ENCODE peak calls at places on chromosomes 4 and X, in five cellular contexts. K is psoas muscle, F is uterus, B is ascending aorta, N is fibroblast of mammary gland. R is an unnamed sample.

GRCh38 chr4:161704040-161704439 is 459.8 kb downstream of the FSTL5 start:
- DNase-seq in F (no peak), B (no peak), K (no peak), N (no peak), R (no peak)

GRCh38 chr4:25727711-25728493 is 72.3 kb downstream of the SLC34A2 start:
- DNase-seq in F (no peak), B (no peak), N (no peak), K (no peak), R (no peak)

GRCh38 chrX:19954707-19955106 is 36.2 kb downstream of the BCLAF3 start:
- DNase-seq in B (no peak), N (peak; percentile 29), K (no peak), F (no peak), R (no peak)

GRCh38 chrX:135295238-135295943 is 13.9 kb upstream of the ETDC start:
- DNase-seq in F (peak; percentile 25), K (peak; percentile 25), N (peak; percentile 37), B (no peak), R (peak; percentile 44)

GRCh38 chrX:42770566-42770965 is 7.4 kb downstream of the PPP1R2C start:
- DNase-seq in F (no peak), K (no peak), N (no peak), B (no peak), R (no peak)

GRCh38 chrX:150569155-150569477 is 695 bp downstream of the MTM1 start:
- DNase-seq in F (no peak), N (peak; percentile 44), B (no peak), K (no peak), R (peak; percentile 28)

GRCh38 chr4:176793060-176793605 is 411 bp upstream of the VEGFC start:
- DNase-seq in N (no peak), F (no peak), K (no peak), B (no peak), R (no peak)

GRCh38 chrX:42398967-42399631 is 378.9 kb downstream of the PPP1R2C start:
- DNase-seq in F (no peak), B (no peak), K (no peak), N (no peak), R (no peak)

GRCh38 chr4:211033-211511 is 86.8 kb downstream of the ZNF718 start:
- DNase-seq in K (no peak), B (no peak), N (no peak), F (no peak), R (no peak)

GRCh38 chr4:122341906-122342305 is 36.9 kb upstream of the ADAD1 start:
- DNase-seq in K (no peak), N (peak; percentile 72), F (no peak), B (no peak), R (peak; percentile 63)

GRCh38 chr4:135515295-135515694 is 1313.7 kb upstream of the PABPC4L start:
- DNase-seq in F (no peak), B (no peak), K (no peak), N (no peak), R (peak; percentile 66)

GRCh38 chrX:115560978-115561604 is at the start of gene PLS3:
- DNase-seq in F (peak; percentile 84), B (peak; percentile 60), K (peak; percentile 80), N (peak; percentile 81), R (peak; percentile 85)

GRCh38 chr4:16450724-16451123 is 224.5 kb upstream of the TAPT1 start:
- DNase-seq in N (peak; percentile 7), F (no peak), K (no peak), B (no peak), R (no peak)
- TF ChIP-seq CTCF in N (peak; percentile 27), F (no peak), K (peak; percentile 15), B (no peak), R (peak; percentile 31)

GRCh38 chrX:53682885-53683555 is 3.5 kb downstream of the HUWE1 start:
- DNase-seq in K (peak; percentile 19), F (no peak), N (peak; percentile 56), B (no peak), R (peak; percentile 58)

GRCh38 chrX:53681661-53682060 is 4.9 kb downstream of the HUWE1 start:
- DNase-seq in N (peak; percentile 55), K (no peak), F (no peak), B (no peak), R (peak; percentile 12)

GRCh38 chrX:53683556-53684414 is 2.7 kb downstream of the HUWE1 start:
- DNase-seq in B (peak; percentile 84), F (peak; percentile 92), N (peak; percentile 98), K (peak; percentile 90), R (peak; percentile 98)

GRCh38 chrX:53674581-53674980 is 11.9 kb downstream of the HUWE1 start:
- DNase-seq in K (no peak), N (no peak), B (no peak), F (no peak), R (no peak)

GRCh38 chrX:53678667-53679066 is 7.9 kb downstream of the HUWE1 start:
- DNase-seq in B (no peak), K (no peak), N (peak; percentile 30), F (no peak), R (no peak)
- TF ChIP-seq CTCF in B (no peak), K (peak; percentile 9), N (peak; percentile 38), F (no peak), R (peak; percentile 30)

DNA sequence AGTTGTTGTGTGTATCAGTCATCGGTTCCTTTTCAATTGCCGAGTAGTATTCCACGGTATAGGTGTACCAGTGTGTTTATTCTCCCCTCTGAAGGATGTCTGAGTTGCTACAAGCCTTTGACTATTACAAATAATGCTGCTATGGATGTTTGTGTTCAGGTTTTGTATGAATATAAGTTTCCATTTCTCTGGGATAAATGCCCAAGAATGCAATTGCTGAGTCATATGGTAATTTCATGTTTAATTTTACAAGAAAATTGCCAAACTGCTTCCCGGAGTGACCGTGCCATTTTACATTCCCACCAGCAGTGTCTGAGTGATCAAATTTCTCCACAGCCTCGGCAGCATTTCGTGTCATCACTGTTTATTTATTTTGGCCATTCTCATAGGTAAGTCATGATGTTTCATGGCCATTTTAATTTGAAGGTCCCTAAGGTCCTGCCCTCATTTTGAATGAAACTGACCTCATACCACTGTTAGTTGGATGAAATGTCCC is 73.9 kb downstream of the IRF2 start:
- DNase-seq in F (no peak), B (no peak), K (no peak), N (peak; percentile 96), R (peak; percentile 92)
- TF ChIP-seq CTCF in F (no peak), B (no peak), K (peak; percentile 26), N (peak; percentile 47), R (peak; percentile 23)

DNA sequence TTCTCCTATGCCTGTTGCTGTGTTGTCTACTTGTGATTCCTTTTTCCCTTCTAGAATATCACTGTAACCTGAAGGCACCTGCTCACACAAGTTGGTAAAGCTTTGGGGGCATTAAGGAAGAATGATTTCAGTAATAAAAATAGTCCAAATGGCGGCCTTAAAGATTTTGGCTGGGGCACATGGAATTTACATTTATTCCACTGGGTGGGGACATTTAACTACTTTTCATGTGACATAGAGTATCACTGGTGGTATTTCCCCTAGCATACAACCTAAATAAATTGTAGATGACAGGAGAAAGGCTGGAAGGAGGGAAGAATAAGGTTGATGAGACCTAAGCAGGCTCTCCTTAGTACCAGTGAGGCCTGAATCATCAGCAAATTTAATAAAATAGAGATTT is 121.8 kb upstream of the EDA2R start:
- DNase-seq in N (peak; percentile 1), K (no peak), B (no peak), F (no peak), R (no peak)
- TF ChIP-seq CTCF in N (peak; percentile 14), K (no peak), B (no peak), F (no peak), R (no peak)

GRCh38 chrX:96834137-96834536 is 49.6 kb upstream of the RPA4 start:
- DNase-seq in N (no peak), B (no peak), K (no peak), F (no peak), R (no peak)
- TF ChIP-seq CTCF in N (no peak), B (no peak), K (no peak), F (no peak), R (no peak)

GRCh38 chr4:21181716-21182115 is 481.5 kb downstream of the PACRGL start:
- DNase-seq in K (no peak), F (no peak), B (no peak), N (no peak), R (peak; percentile 32)

DNA sequence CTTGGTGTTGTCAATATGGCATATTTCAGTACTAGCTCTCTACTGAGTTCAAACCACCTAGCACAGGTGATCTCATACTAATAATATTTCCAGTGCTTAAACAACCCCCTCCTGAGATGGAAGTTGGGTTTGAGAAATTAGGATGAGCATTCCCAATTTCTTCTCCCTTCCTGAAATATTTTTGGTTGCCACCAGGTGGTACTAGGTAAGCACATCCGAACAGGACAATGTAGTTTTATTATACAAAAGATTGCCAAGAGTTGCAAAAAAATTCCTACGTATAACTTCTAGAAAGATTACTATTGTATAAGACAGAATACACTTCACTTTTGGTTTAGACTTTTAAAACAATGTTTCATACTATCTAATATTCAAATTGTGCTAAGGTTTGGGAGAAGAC is 484.5 kb downstream of the PACRGL start:
- DNase-seq in B (no peak), F (no peak), N (no peak), K (no peak), R (no peak)
- TF ChIP-seq CTCF in B (no peak), F (no peak), N (no peak), K (no peak), R (no peak)

DNA sequence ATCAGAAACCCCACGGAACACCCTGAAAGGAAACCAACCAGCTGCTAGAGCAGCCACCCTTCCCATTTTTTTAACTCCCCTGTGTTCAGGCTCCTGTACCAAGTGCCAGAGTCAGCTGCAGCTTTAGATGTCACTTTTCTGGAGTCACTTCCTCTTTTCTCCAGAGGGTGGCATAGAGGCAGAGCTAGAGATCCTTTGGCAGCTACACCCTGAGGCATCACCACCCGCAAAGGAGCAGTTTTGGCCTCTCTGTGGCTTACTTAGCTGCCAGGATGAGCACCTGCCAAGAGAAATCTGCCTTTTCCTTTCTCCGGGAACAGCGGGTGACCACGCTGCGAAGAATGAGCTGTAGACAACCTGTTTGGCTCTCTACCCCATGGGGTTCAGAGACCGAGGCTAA is 58.0 kb upstream of the CHRDL1 start:
- DNase-seq in F (no peak), N (peak; percentile 32), K (no peak), B (no peak), R (peak; percentile 14)
- TF ChIP-seq CTCF in F (no peak), N (peak; percentile 36), K (no peak), B (no peak), R (peak; percentile 43)

GRCh38 chr4:54879576-54879975 is 221.8 kb downstream of the KIT start:
- DNase-seq in N (peak; percentile 42), F (no peak), K (no peak), B (no peak), R (peak; percentile 81)

GRCh38 chr4:54877006-54877405 is 219.2 kb downstream of the KIT start:
- DNase-seq in N (peak; percentile 57), F (no peak), B (no peak), K (no peak), R (peak; percentile 81)

GRCh38 chr4:54882616-54883015 is 224.9 kb downstream of the KIT start:
- DNase-seq in B (no peak), F (no peak), K (no peak), N (no peak), R (peak; percentile 35)
- TF ChIP-seq CTCF in B (no peak), F (no peak), K (no peak), N (no peak), R (no peak)

DNA sequence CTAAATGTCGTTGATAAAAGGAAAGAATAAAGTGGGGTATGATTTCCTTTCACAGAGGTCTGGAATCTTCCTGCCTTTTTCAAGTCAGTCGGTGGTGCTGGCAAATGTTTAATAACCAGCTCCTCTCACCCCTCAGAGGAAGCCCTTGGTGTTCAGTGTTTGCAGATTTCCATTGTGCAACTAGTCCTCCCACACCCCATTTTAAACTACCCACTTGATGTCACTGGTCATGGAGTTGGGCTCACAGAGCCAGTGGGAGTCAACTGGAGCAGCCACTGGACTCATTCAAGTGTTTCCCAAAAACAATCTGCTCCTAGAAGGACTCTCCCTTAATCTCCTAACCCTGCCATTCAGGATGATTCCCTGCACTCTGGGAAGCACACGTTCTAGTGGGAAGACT is 149.2 kb downstream of the PTTG2 start:
- DNase-seq in B (no peak), K (no peak), F (no peak), N (no peak), R (no peak)
- TF ChIP-seq CTCF in B (no peak), K (no peak), F (no peak), N (no peak), R (no peak)

R was measured in astrocyte of the spinal cord.